ENCODE peak calls at places on chromosomes 13 and 19, in four cellular contexts. B is tibial nerve, Y is A549, J is K562. K is an unnamed sample.

GRCh38 chr19:19321143-19321577 is 531 bp downstream of the MAU2 start:
- DNase-seq in B (no peak), Y (peak; percentile 27), J (peak; percentile 65), K (no peak)

GRCh38 chr13:110340812-110341444 is 33.8 kb downstream of the COL4A2 start:
- DNase-seq in B (peak; percentile 34), Y (no peak), J (no peak), K (peak; percentile 98)

GRCh38 chr13:64959276-64959675 is 2270.9 kb downstream of the PCDH9 start:
- DNase-seq in B (no peak), Y (no peak), J (no peak), K (no peak)

GRCh38 chr19:40467007-40467565 is 285 bp downstream of the SPTBN4 start:
- DNase-seq in B (no peak), Y (no peak), J (peak; percentile 14), K (no peak)

GRCh38 chr19:18599485-18599884 is 7.1 kb downstream of the CRLF1 start:
- DNase-seq in B (no peak), Y (no peak), J (no peak), K (no peak)

GRCh38 chr13:25175431-25175830 is 3.3 kb upstream of the AMER2 start:
- DNase-seq in B (no peak), Y (no peak), J (no peak), K (peak; percentile 68)

GRCh38 chr13:20192470-20193141 is at the start of gene GJB2:
- DNase-seq in B (no peak), Y (no peak), J (no peak), K (no peak)

GRCh38 chr13:110812869-110813645 is 99.6 kb downstream of the ING1 start:
- DNase-seq in B (no peak), Y (no peak), J (no peak), K (no peak)

GRCh38 chr13:49635599-49636433 is 7.5 kb downstream of the ARL11 start:
- DNase-seq in B (peak; percentile 19), Y (no peak), J (no peak), K (no peak)

GRCh38 chr19:11479470-11480080 is 1.3 kb downstream of the ELAVL3 start:
- DNase-seq in B (no peak), Y (no peak), J (peak; percentile 100), K (no peak)

GRCh38 chr19:3969435-3970312 is 1.2 kb downstream of the DAPK3 start:
- DNase-seq in B (no peak), Y (peak; percentile 46), J (no peak), K (no peak)

GRCh38 chr19:1864480-1865171 is 1.2 kb upstream of the KLF16 start:
- DNase-seq in B (no peak), Y (no peak), J (peak; percentile 79), K (no peak)

GRCh38 chr13:98450495-98451167 is 126.3 kb downstream of the STK24 start:
- DNase-seq in B (no peak), Y (no peak), J (no peak), K (no peak)
- TF ChIP-seq EP300 in B (no peak), Y (no peak), J (no peak), K (no peak)

GRCh38 chr19:14378890-14379289 is 2.4 kb upstream of the ADGRE5 start:
- DNase-seq in B (no peak), Y (no peak), J (no peak), K (no peak)
- H3K4me1 ChIP-seq in B (peaks cover 65% of the 10 kb centered on the region), Y (peaks cover 21% of the 10 kb centered on the region), J (peaks cover 50% of the 10 kb centered on the region), K (peaks cover 83% of the 10 kb centered on the region)

DNA sequence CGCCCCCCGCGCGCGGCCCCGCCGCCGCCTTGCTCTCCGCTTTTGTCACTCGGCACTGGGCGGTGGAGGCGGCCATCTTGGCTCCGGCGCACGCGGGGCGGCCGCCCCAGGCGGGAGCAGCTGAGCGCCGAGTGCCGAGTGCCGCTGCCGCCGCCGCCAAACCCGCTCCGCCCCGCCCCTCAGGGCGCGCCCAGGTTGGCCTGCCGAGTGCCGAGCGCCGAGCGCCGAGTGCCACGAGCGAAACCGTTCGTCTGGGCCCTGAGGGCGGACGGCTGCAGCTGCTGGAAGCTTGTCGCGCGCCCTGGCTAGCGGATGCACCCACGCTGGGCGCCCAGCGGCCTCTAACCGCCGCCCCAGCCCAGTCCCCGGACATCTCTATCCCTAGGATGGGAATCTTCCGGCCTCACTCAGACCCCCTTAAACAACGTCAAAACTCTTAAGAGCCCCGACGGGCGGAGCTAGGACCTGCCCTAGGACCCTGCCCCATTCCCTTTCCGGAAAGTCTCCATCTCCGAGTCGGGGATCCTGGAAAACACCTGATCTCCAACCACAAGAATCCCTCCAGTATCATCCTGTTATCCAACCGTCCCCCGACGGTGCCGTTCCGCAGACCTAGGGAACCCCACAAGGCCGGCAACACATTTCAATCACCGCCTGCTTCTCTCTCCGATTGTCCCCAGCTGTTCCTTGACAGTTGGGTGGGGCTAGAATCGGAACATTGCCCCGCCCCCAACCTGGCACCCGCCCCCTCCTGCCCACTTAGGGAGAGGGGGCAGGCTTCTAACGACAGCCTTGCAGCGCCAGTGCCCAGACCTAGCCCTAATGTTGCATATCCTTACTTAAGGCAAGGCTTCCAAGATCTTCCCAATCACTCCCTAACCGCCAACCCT is 14.1 kb upstream of the AKAP8L start:
- DNase-seq in B (peak; percentile 76), Y (peak; percentile 75), J (peak; percentile 91), K (no peak)
- TF ChIP-seq EP300 in B (peak; percentile 51), Y (no peak), J (peak; percentile 23), K (no peak)

GRCh38 chr19:10226021-10226375 is 5.1 kb downstream of the S1PR2 start:
- DNase-seq in B (no peak), Y (no peak), J (no peak), K (no peak)
- H3K4me1 ChIP-seq in B (peaks cover 60% of the 10 kb centered on the region), Y (peaks cover 5% of the 10 kb centered on the region), J (peaks cover 39% of the 10 kb centered on the region), K (peaks cover 44% of the 10 kb centered on the region)

GRCh38 chr19:56393119-56394012 is at the start of gene ZNF582:
- DNase-seq in B (peak; percentile 89), Y (peak; percentile 90), J (peak; percentile 91), K (peak; percentile 97)
- TF ChIP-seq EP300 in B (peak; percentile 87), Y (no peak), J (no peak), K (no peak)

K was measured in esophagus muscularis mucosa.